ENCODE peak calls at places on chromosomes 5 and 9, in eight cellular contexts. Y is GM23248, E is fibroblast of lung, X is transverse colon, O is neural progenitor cell, L is H9, D is endothelial cell of umbilical vein, G is OCI-LY7. Q is an unnamed sample. For H3K4me1, the result is how much of the 10 kb centered on the place peaks cover.

GRCh38 chr5:71932131-71932635 is 175.1 kb upstream of the MAP1B start:
- DNase-seq in Y (peak), E (peak), G (no peak), X (no peak), L (no peak), D (no peak), O (no peak), Q (no peak)

GRCh38 chr5:16160706-16161105 is 18.9 kb downstream of the MARCHF11 start:
- DNase-seq in G (peak), O (peak), E (peak), L (peak), D (peak), Y (peak), X (no peak), Q (no peak)

GRCh38 chr9:2158111-2158610 is 143.0 kb downstream of the SMARCA2 start:
- DNase-seq in Y (peak), O (peak), E (peak), X (peak), G (peak), L (peak), D (peak), Q (peak)

GRCh38 chr5:143404416-143405062 is 1.1 kb upstream of the NR3C1 start:
- DNase-seq in E (peak), X (peak), L (peak), O (peak), D (peak), G (peak), Y (peak), Q (peak)

GRCh38 chr9:118643118-118643517 is 726.1 kb downstream of the BRINP1 start:
- DNase-seq in O (peak), X (no peak), Y (peak), L (peak), G (no peak), D (no peak), E (peak), Q (no peak)

GRCh38 chr9:130659699-130660248 is 4.6 kb upstream of the PRDM12 start:
- DNase-seq in E (no peak), Y (no peak), G (no peak), L (peak), X (no peak), D (no peak), O (peak), Q (no peak)

GRCh38 chr9:135122316-135122715 is 34.8 kb downstream of the OLFM1 start:
- DNase-seq in E (no peak), L (no peak), X (no peak), O (no peak), G (no peak), D (no peak), Y (no peak), Q (no peak)

GRCh38 chr9:69456201-69456600 is 131.2 kb downstream of the ENTREP1 start:
- DNase-seq in L (no peak), X (no peak), O (no peak), D (no peak), E (no peak), Y (no peak), G (no peak), Q (no peak)

GRCh38 chr9:115838417-115838816 is 315.2 kb upstream of the PAPPA start:
- DNase-seq in E (no peak), G (no peak), L (no peak), X (no peak), Y (no peak), D (no peak), O (no peak), Q (no peak)

DNA sequence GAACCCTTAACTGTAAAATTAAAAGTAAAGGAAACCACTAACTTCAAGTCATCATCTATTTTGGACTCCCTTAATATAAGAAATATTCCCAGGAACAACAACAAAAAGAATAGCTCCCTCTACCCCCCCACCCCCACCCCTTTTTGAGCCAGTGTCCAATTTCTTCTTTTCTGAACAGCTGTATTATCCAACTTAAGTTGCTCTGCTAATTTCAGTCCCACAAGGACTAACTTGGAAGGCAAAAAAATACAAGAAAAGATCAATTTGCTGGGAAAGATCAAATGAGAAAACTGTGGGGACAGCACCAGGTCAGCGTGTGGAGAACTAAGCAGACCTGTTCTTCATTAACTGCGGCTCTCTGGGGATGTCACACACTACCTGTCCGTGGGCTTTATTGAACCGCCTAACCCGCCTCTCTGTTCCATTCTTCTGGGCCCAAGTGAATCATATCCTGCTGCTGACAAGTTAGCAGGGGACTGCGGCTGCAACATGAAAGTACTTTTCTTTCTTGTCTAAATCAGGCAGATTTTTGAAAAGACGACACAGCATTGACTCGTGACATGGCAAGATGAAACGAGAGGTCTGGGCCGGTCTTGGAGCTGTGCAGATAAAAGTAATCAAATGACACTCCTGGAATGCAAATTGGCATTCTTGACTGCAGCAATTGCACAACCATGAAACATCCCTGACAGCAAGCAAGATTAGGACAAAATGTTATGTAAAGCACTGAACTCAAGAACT is 2.7 kb downstream of the BNC2 start:
- DNase-seq in G (no peak), D (peak), E (peak), L (no peak), O (peak), Y (peak), X (no peak), Q (no peak)
- H3K4me1 ChIP-seq in G (under half), D (under half), E (under half), L (under half), O (under half), Y (half or more), X (under half), Q (under half)

GRCh38 chr5:55988979-55989612 is 5.7 kb downstream of the IL6ST start:
- DNase-seq in G (no peak), D (peak), X (no peak), E (no peak), Y (no peak), L (no peak), O (no peak), Q (no peak)
- H3K4me1 ChIP-seq in G (under half), D (under half), X (under half), E (under half), Y (under half), L (under half), O (under half), Q (half or more)

GRCh38 chr9:113964740-113965095 is 88.6 kb downstream of the ZNF618 start:
- DNase-seq in L (no peak), Y (no peak), D (no peak), E (no peak), X (no peak), G (no peak), O (no peak), Q (no peak)

GRCh38 chr9:113960748-113961147 is 84.6 kb downstream of the ZNF618 start:
- DNase-seq in Y (no peak), X (no peak), L (no peak), D (no peak), G (no peak), E (no peak), O (no peak), Q (no peak)

GRCh38 chr9:113963017-113963620 is 87.0 kb downstream of the ZNF618 start:
- DNase-seq in O (peak), E (peak), D (peak), G (peak), Y (peak), X (peak), L (peak), Q (no peak)

GRCh38 chr9:113963914-113964739 is 88.0 kb downstream of the ZNF618 start:
- DNase-seq in X (no peak), D (no peak), G (no peak), E (peak), L (no peak), Y (no peak), O (no peak), Q (no peak)

GRCh38 chr9:113962391-113962790 is 86.3 kb downstream of the ZNF618 start:
- DNase-seq in Y (no peak), G (no peak), O (no peak), L (no peak), E (no peak), D (no peak), X (no peak), Q (no peak)
- H3K4me1 ChIP-seq in Y (under half), G (under half), O (under half), L (under half), E (under half), D (under half), X (under half), Q (under half)

GRCh38 chr9:99457981-99458380 is 235.9 kb downstream of the SEC61B start:
- DNase-seq in G (no peak), L (no peak), E (no peak), Y (no peak), D (no peak), X (no peak), O (no peak), Q (no peak)
- H3K4me1 ChIP-seq in G (under half), L (under half), E (under half), Y (under half), D (under half), X (under half), O (under half), Q (under half)

GRCh38 chr9:131738293-131738692 is 1.6 kb downstream of the RAPGEF1 start:
- DNase-seq in G (peak), E (no peak), O (no peak), L (no peak), X (no peak), Y (no peak), D (peak), Q (no peak)
- H3K4me1 ChIP-seq in G (half or more), E (under half), O (under half), L (under half), X (half or more), Y (under half), D (under half), Q (half or more)

GRCh38 chr5:95959051-95959963 is 2.3 kb downstream of the ELL2 start:
- DNase-seq in X (peak), D (peak), L (peak), Y (peak), G (no peak), O (peak), E (peak), Q (no peak)
- H3K4me1 ChIP-seq in X (under half), D (under half), L (under half), Y (under half), G (under half), O (under half), E (under half), Q (under half)

DNA sequence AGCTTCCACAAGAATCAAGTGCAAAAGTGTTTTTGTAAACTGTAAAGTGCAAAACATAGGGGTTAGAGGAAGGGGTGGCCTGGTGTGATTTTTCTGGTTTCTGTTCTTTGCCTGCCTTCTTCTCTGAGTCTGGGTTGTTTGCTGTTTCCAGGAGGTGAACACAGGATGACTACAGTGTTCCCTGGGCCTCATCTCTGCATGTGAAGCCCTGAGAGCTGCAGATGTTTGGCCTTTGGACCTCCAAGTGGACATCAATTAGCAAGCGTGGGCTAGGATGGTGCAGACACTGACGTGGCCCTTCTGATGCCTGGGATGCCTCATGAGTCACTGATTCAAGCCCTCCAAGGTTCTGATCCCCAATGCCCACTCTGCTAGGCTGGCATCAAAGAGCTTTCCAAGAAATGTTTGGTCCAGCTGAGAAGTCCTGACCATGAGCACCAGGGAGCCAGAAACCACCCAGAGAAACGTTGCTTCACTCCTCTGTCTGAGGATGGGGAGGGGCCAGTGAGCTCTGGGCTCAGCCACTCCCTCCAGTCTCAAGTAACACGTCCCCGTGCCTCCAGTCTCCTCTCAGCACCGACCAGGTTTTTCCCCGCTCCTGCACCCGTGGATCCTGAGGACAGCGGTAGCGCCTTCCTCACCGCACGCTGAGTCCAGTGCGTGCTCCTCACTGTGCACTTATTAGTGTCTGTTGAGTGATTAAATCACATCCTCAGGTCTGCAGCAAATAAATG is 7.6 kb downstream of the IL9 start:
- DNase-seq in G (no peak), X (no peak), D (no peak), E (peak), L (peak), Y (peak), O (peak), Q (no peak)
- H3K4me1 ChIP-seq in G (under half), X (under half), D (under half), E (under half), L (under half), Y (under half), O (under half), Q (under half)

DNA sequence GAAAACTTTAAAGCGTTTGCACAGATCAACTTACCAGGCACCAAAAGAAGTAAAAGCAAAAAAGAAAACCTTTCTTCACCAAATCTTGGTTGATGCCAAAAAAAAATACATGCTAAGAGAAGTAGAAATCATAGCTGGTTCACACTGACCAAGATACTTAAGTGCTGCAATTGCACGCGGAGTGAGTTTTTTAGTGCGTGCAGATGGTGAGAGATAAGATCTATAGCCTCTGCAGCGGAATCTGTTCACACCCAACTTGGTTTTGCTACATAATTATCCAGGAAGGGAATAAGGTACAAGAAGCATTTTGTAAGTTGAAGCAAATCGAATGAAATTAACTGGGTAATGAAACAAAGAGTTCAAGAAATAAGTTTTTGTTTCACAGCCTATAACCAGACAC is 36.4 kb upstream of the CCDC152 start:
- DNase-seq in E (no peak), D (no peak), L (no peak), X (no peak), Y (no peak), O (no peak), G (no peak), Q (peak)
- H3K4me1 ChIP-seq in E (under half), D (under half), L (under half), X (under half), Y (under half), O (under half), G (under half), Q (under half)

DNA sequence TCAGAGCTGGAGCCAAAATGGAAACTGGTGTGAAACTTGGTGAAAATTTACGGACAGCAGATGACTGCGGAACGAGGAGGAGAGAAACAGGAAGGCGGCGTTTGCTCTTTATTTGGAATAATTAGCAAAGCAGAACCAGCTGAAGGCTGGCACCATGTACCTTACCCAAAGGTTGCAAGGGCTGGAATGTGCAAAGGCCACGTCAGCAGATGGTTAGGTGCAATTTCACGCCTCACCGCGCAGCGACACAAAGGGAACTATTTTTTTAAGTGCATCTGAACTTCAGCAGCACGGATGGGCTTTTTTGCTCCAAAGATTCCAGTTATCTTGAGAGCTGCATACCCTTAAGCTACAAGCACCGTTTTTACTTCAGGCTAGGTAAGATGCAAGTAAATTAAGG is 127.3 kb downstream of the COL23A1 start:
- DNase-seq in G (no peak), Y (no peak), E (no peak), L (no peak), D (no peak), O (no peak), X (no peak), Q (no peak)
- H3K4me1 ChIP-seq in G (under half), Y (under half), E (under half), L (under half), D (under half), O (under half), X (under half), Q (under half)

DNA sequence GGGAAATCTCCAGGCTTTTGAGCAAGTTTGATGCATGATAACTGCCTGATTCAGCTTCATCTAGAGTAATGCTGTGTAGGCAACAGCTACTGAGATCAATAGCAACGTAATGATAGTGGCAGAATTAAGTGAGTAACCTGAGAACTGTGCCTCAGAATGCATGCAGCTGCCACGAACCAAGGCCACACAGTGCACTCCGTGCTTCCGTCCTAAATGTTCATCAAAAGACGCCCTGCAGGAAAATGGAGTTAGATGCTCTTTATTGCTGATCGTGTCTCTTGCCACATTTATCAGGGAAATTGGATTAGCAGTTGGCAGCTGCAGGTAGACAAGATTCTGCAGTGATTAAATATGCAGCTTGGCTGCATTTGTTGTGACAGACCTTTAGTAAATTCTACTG is 107.8 kb upstream of the TLX3 start:
- DNase-seq in L (no peak), O (peak), E (no peak), G (no peak), Y (no peak), X (no peak), D (no peak), Q (no peak)
- H3K4me1 ChIP-seq in L (under half), O (half or more), E (under half), G (under half), Y (under half), X (under half), D (under half), Q (under half)

Q was measured in CD4-positive, CD25-positive, alpha-beta regulatory T cell.